ENCODE peak calls at places on chromosomes 2 and 18, in five cellular contexts. O, P, B, A and R are unnamed samples. For H3K4me1, the result is how much of the 10 kb centered on the place peaks cover.

GRCh38 chr2:25177369-25177641 is 8.9 kb upstream of the POMC start:
- DNase-seq in A (no peak), O (no peak), P (no peak), B (no peak), R (no peak)

GRCh38 chr2:223537669-223538601 is 64.2 kb downstream of the SCG2 start:
- DNase-seq in B (peak), P (peak), O (no peak), A (peak), R (no peak)

GRCh38 chr2:23680951-23681350 is 246.0 kb downstream of the ATAD2B start:
- DNase-seq in B (no peak), P (no peak), A (no peak), O (no peak), R (no peak)

GRCh38 chr2:28668880-28669279 is 82.8 kb upstream of the PPP1CB start:
- DNase-seq in B (no peak), P (no peak), O (no peak), A (no peak), R (no peak)

GRCh38 chr2:8872821-8873432 is 35.5 kb upstream of the KIDINS220 start:
- DNase-seq in A (peak), O (peak), B (peak), P (peak), R (peak)

GRCh38 chr2:178732913-178733312 is 74.3 kb downstream of the TTN start:
- DNase-seq in O (no peak), A (no peak), P (no peak), B (no peak), R (no peak)

GRCh38 chr2:162636206-162636728 is 202.3 kb downstream of the KCNH7 start:
- DNase-seq in B (no peak), A (no peak), P (no peak), O (no peak), R (no peak)

GRCh38 chr18:286515-287310 is 18.9 kb upstream of the THOC1 start:
- DNase-seq in O (no peak), P (no peak), A (peak), B (peak), R (no peak)

GRCh38 chr2:74281141-74281540 is 62.1 kb downstream of the SLC4A5 start:
- DNase-seq in O (no peak), A (no peak), B (no peak), P (no peak), R (no peak)

GRCh38 chr2:65562890-65563289 is 130.5 kb upstream of the SPRED2 start:
- DNase-seq in B (no peak), A (no peak), O (no peak), P (no peak), R (no peak)

GRCh38 chr2:233793465-233794127 is 15.5 kb downstream of the MROH2A start:
- DNase-seq in B (no peak), P (no peak), A (no peak), O (no peak), R (no peak)

GRCh38 chr2:212142616-212143015 is 396.0 kb downstream of the ERBB4 start:
- DNase-seq in B (no peak), P (no peak), O (no peak), A (no peak), R (no peak)

GRCh38 chr2:40352321-40353099 is 99.4 kb downstream of the SLC8A1 start:
- DNase-seq in B (no peak), A (no peak), O (no peak), P (no peak), R (no peak)

GRCh38 chr18:70368903-70369302 is 80.1 kb downstream of the SOCS6 start:
- DNase-seq in B (no peak), O (peak), P (no peak), A (no peak), R (no peak)

GRCh38 chr2:237182422-237183123 is 96.9 kb downstream of the COPS8 start:
- DNase-seq in B (no peak), O (no peak), P (no peak), A (no peak), R (no peak)

GRCh38 chr2:70647873-70648481 is 94.4 kb upstream of the TGFA start:
- DNase-seq in P (peak), O (peak), A (peak), B (peak), R (peak)

GRCh38 chr2:206379321-206379720 is 64.0 kb upstream of the ADAM23 start:
- DNase-seq in B (peak), P (no peak), O (no peak), A (no peak), R (no peak)

GRCh38 chr2:240043279-240043990 is 9.9 kb downstream of the OR6B3 start:
- DNase-seq in A (no peak), P (no peak), O (no peak), B (no peak), R (no peak)

GRCh38 chr2:174485763-174486613 is 841 bp downstream of the GPR155 start:
- DNase-seq in B (peak), P (peak), O (peak), A (no peak), R (no peak)

GRCh38 chr2:191345788-191346187 is 100.6 kb downstream of the MYO1B start:
- DNase-seq in A (no peak), P (no peak), B (no peak), O (peak), R (no peak)

GRCh38 chr2:230589025-230589424 is 123.6 kb upstream of the CAB39 start:
- DNase-seq in B (no peak), A (no peak), O (no peak), P (no peak), R (no peak)

GRCh38 chr18:23422751-23423418 is 30.2 kb upstream of the RIOK3 start:
- DNase-seq in P (peak), A (peak), O (peak), B (peak), R (no peak)

GRCh38 chr2:49241506-49241905 is 87.2 kb upstream of the FSHR start:
- DNase-seq in B (peak), P (no peak), A (no peak), O (no peak), R (no peak)

GRCh38 chr2:54635554-54636152 is 87.8 kb upstream of the EML6 start:
- DNase-seq in O (no peak), B (no peak), P (no peak), A (no peak), R (no peak)

GRCh38 chr2:219455635-219456034 is 21.0 kb downstream of the SPEG start:
- DNase-seq in P (no peak), A (no peak), B (no peak), O (no peak), R (no peak)

GRCh38 chr2:219451626-219452360 is 17.1 kb downstream of the SPEG start:
- DNase-seq in O (no peak), A (no peak), B (peak), P (peak), R (no peak)

GRCh38 chr2:219452361-219453317 is 18.0 kb downstream of the SPEG start:
- DNase-seq in P (peak), A (peak), B (peak), O (peak), R (peak)

GRCh38 chr2:219453691-219454131 is 19.1 kb downstream of the SPEG start:
- DNase-seq in B (peak), P (peak), O (peak), A (no peak), R (peak)

DNA sequence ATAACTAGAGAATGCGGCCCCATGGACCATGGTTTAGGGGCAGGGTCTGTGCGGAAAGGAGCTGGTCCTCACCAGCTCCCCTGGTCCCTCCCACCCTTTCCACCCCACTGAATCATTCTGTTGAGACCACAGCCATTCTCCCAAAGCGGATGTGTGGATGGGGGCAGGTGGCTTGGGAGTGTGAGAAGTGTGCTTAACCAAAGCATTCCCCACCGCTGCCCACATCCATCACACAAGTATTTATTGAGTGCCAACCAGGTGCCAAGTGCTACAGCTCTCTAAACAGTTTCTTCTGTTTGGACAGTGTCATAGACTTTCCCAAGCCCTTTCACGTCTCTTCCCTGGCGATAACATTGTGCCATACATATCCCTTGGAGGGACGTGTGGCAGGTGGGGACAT is 19.6 kb downstream of the SPEG start:
- DNase-seq in P (no peak), A (no peak), O (peak), B (no peak), R (no peak)
- H3K4me2 ChIP-seq in P (peak), A (no peak), O (peak), B (no peak), R (peak)

DNA sequence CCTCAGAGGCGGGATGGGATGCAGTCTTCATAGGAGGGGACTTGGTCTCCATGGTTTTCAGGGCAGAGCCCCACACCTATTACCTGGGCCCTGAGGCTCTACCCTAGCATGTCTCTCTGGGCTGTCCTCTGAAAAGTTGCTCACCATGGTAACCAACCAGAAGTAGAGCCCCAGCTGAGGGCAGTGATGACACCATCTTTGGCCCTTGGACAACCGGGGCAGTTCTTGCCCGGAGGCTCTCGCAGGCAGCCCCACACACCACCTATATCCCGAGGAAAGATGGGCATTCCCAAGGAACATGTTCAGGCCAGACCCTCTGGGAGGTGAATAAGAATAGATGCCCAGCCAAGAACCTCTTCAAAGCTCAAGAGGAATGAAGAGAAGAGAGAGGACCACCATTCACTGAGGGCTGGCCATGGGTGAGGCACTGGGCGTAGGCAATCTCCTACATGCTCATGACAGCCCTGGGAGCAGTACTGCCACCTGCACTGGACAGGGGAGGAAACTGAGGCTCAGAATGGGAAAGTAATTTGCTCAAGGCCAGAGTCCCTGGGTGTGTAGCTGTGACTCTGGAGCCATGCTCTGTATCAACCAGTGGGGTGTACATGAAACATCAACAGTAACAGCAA is 72.5 kb downstream of the HS1BP3 start:
- DNase-seq in O (peak), A (no peak), P (no peak), B (no peak), R (peak)
- H3K4me1 ChIP-seq in O (under half), A (under half), P (half or more), B (under half), R (under half)

DNA sequence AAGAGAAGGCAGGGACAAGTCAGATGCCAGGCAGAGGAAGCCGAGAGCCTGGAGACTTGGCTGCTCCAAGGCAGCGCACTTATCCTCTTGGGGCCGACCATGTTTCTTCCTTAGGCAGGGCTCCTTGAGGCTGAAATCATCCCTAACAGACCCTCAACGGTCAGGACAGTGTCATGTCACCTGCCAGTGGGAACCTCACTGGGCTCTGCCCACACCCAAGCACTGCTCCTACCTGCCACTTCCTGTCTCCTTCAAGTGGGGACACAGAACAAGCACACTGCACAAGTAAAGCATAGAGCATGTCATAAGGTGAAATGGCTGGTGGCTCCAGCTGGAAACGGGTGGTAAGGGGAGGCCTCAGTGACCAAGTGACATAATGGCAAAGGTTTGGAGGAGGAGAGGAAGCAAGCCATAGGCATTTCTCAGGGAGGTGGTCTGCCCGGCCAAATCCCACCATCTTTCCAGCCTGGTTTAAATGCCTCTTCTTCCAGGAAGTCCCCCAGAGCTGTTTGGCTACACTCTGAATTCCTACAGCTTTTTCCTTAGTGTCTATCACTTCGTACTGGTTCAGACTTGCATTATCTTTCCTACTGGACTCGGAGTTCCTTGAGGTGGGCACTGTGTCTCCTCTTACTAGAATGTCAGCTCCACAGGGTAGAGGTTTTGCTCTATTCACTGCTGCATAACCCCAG is 7.3 kb upstream of the ATOH8 start:
- DNase-seq in O (no peak), P (no peak), B (no peak), A (no peak), R (no peak)
- H3K4me2 ChIP-seq in O (no peak), P (no peak), B (no peak), A (no peak), R (no peak)

GRCh38 chr2:78606895-78607294 is 418.6 kb upstream of the REG3G start:
- DNase-seq in B (no peak), P (no peak), A (no peak), O (no peak), R (no peak)
- H3K4me1 ChIP-seq in B (under half), P (under half), A (under half), O (under half), R (under half)

GRCh38 chr18:58350526-58350925 is 278.4 kb downstream of the ALPK2 start:
- DNase-seq in A (no peak), P (no peak), B (no peak), O (no peak), R (no peak)
- H3K4me2 ChIP-seq in A (no peak), P (no peak), B (no peak), O (no peak), R (no peak)

DNA sequence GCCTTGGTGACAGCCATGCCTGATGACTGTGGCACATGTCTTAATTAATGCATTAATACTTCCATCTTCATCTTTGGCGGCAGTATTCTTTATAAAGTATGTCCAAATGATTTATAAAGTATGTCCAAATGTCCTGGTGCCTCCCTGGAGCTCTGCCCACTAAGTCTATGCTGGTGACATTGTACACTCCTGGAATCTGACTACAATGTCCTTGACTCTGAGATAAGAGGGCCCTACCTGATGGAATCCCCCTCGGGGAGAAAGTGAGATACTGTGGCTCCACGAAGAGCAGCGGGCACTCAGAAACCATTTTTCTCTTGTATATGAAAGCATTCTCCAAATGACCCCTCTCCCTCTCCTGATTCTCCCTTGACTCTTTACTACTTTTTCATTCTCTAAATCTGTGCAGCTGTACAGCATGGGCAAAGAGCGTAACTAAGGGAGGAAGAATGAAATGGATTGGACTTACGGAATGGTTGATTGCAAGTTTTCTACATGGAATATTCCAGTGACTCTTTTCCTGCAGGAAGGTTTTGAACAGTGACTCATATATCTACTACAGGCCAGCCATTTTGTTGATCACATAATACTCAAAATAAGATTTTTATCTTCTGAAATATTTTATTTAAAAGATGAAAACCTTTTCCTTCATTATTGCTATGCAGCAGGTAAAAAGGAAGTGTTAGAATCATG is 17.3 kb downstream of the RAB12 start:
- DNase-seq in B (no peak), O (no peak), P (no peak), A (no peak), R (no peak)
- H3K4me1 ChIP-seq in B (under half), O (under half), P (under half), A (under half), R (under half)

DNA sequence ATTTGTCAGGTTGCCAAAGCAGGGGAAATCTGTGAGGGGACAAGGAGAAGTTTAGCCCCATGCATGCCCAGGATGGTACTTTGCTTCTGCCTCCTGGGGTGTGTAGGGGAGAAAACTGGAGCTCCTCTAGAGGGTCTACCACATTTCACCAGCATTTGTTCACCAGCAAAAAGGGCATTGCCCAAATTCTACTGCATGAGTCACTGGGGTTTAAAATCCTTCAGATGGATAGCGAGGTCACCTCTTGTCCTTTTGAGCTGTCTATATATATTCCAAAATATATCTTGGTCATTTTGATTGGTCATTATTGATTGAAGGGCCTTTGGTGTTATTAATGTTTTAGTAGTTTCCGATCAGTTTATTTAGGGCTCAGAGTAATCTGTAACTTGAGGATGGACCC is 18.7 kb downstream of the FHOD3 start:
- DNase-seq in A (no peak), B (no peak), O (no peak), P (no peak), R (no peak)
- H3K4me2 ChIP-seq in A (no peak), B (no peak), O (no peak), P (no peak), R (no peak)